ENCODE peak calls at places on chromosome 17, in six cellular contexts. One of them, this sample, is unnamed.

GRCh38 chr17:61581611-61582349 is 9.2 kb downstream of the NACA2 start:
- DNase-seq in GM12865: no peak
- DNase-seq in stomach: no peak
- DNase-seq in CD8-positive, alpha-beta T cell: no peak
- DNase-seq in fibroblast of mammary gland: no peak
- DNase-seq in A549: no peak
- DNase-seq in this sample: no peak

GRCh38 chr17:49990921-49991320 is 4.1 kb downstream of the DLX3 start:
- DNase-seq in GM12865: no peak
- DNase-seq in stomach: no peak
- DNase-seq in CD8-positive, alpha-beta T cell: no peak
- DNase-seq in fibroblast of mammary gland: no peak
- DNase-seq in A549: no peak
- DNase-seq in this sample: no peak

GRCh38 chr17:49823614-49824013 is 24.3 kb downstream of the TAC4 start:
- DNase-seq in GM12865: no peak
- DNase-seq in stomach: no peak
- DNase-seq in CD8-positive, alpha-beta T cell: no peak
- DNase-seq in fibroblast of mammary gland: peak; percentile 49
- DNase-seq in A549: no peak
- DNase-seq in this sample: peak; percentile 44

GRCh38 chr17:38441429-38442061 is 13.3 kb downstream of the ARHGAP23 start:
- DNase-seq in GM12865: no peak
- DNase-seq in stomach: no peak
- DNase-seq in CD8-positive, alpha-beta T cell: no peak
- DNase-seq in fibroblast of mammary gland: no peak
- DNase-seq in A549: no peak
- DNase-seq in this sample: no peak

GRCh38 chr17:45235071-45236001 is 13.7 kb downstream of the FMNL1 start:
- DNase-seq in GM12865: peak; percentile 87
- DNase-seq in stomach: peak; percentile 83
- DNase-seq in CD8-positive, alpha-beta T cell: peak; percentile 87
- DNase-seq in fibroblast of mammary gland: peak; percentile 82
- DNase-seq in A549: peak; percentile 93
- DNase-seq in this sample: peak; percentile 88

GRCh38 chr17:63173450-63173849 is 207.4 kb downstream of the TANC2 start:
- DNase-seq in GM12865: no peak
- DNase-seq in stomach: no peak
- DNase-seq in CD8-positive, alpha-beta T cell: no peak
- DNase-seq in fibroblast of mammary gland: no peak
- DNase-seq in A549: no peak
- DNase-seq in this sample: no peak

GRCh38 chr17:8087942-8088230 is 370 bp upstream of the ALOX12B start:
- DNase-seq in GM12865: no peak
- DNase-seq in stomach: no peak
- DNase-seq in CD8-positive, alpha-beta T cell: no peak
- DNase-seq in fibroblast of mammary gland: no peak
- DNase-seq in A549: no peak
- DNase-seq in this sample: no peak

GRCh38 chr17:20156196-20157077 is 147.3 kb downstream of the SPECC1 start:
- DNase-seq in GM12865: peak; percentile 55
- DNase-seq in stomach: peak; percentile 49
- DNase-seq in CD8-positive, alpha-beta T cell: peak; percentile 30
- DNase-seq in fibroblast of mammary gland: peak; percentile 7
- DNase-seq in A549: peak; percentile 62
- DNase-seq in this sample: peak; percentile 50

GRCh38 chr17:32741381-32741780 is 135.5 kb downstream of the MYO1D start:
- DNase-seq in GM12865: no peak
- DNase-seq in stomach: no peak
- DNase-seq in CD8-positive, alpha-beta T cell: no peak
- DNase-seq in fibroblast of mammary gland: peak; percentile 60
- DNase-seq in A549: no peak
- DNase-seq in this sample: no peak

GRCh38 chr17:2723505-2723996 is 12.0 kb upstream of the CLUH start:
- DNase-seq in GM12865: no peak
- DNase-seq in stomach: no peak
- DNase-seq in CD8-positive, alpha-beta T cell: no peak
- DNase-seq in fibroblast of mammary gland: no peak
- DNase-seq in A549: no peak
- DNase-seq in this sample: no peak

GRCh38 chr17:80169784-80170500 is at the start of gene CARD14:
- DNase-seq in GM12865: no peak
- DNase-seq in stomach: peak; percentile 57
- DNase-seq in CD8-positive, alpha-beta T cell: no peak
- DNase-seq in fibroblast of mammary gland: no peak
- DNase-seq in A549: no peak
- DNase-seq in this sample: no peak

GRCh38 chr17:58200024-58200633 is 7.6 kb downstream of the EPX start:
- DNase-seq in GM12865: peak; percentile 67
- DNase-seq in stomach: peak; percentile 46
- DNase-seq in CD8-positive, alpha-beta T cell: peak; percentile 56
- DNase-seq in fibroblast of mammary gland: peak; percentile 53
- DNase-seq in A549: peak; percentile 89
- DNase-seq in this sample: peak; percentile 44

GRCh38 chr17:65485388-65486299 is 75.8 kb downstream of the AXIN2 start:
- DNase-seq in GM12865: no peak
- DNase-seq in stomach: no peak
- DNase-seq in CD8-positive, alpha-beta T cell: no peak
- DNase-seq in fibroblast of mammary gland: peak; percentile 18
- DNase-seq in A549: no peak
- DNase-seq in this sample: no peak

GRCh38 chr17:65071861-65072260 is 15.3 kb upstream of the GNA13 start:
- DNase-seq in GM12865: no peak
- DNase-seq in stomach: no peak
- DNase-seq in CD8-positive, alpha-beta T cell: no peak
- DNase-seq in fibroblast of mammary gland: peak; percentile 74
- DNase-seq in A549: peak; percentile 51
- DNase-seq in this sample: no peak

GRCh38 chr17:40447148-40447644 is 3.9 kb downstream of the IGFBP4 start:
- DNase-seq in GM12865: no peak
- DNase-seq in stomach: no peak
- DNase-seq in CD8-positive, alpha-beta T cell: no peak
- DNase-seq in fibroblast of mammary gland: peak; percentile 50
- DNase-seq in A549: no peak
- DNase-seq in this sample: peak; percentile 16
- H3K4me3 ChIP-seq in GM12865: no peak overlapping the region
- H3K4me3 ChIP-seq in stomach: peak overlapping the region; percentile 32
- H3K4me3 ChIP-seq in CD8-positive, alpha-beta T cell: no peak overlapping the region
- H3K4me3 ChIP-seq in fibroblast of mammary gland: peak overlapping the region; percentile 30
- H3K4me3 ChIP-seq in A549: peak overlapping the region; percentile 78
- H3K4me3 ChIP-seq in this sample: peak overlapping the region; percentile 75

DNA sequence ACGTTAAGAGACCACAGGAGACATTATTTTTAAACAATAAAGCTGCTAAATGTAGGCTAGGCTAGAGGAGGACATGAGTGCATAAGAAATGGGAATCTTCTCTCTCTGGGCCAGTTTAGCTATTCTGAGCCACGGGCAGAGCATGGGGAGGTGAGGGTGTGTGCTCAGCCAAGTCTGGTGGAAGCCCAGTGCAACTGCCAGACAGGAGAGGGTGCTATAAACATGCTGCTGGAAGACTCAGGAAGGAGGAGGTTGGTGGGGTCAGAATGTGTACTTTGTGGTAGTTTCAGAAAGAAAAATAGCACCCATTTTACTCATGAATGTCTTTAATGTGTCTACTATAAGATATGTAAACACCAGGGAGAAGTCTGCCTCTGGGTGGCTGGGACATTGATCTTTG is 5.9 kb upstream of the SDK2 start:
- DNase-seq in GM12865: no peak
- DNase-seq in stomach: no peak
- DNase-seq in CD8-positive, alpha-beta T cell: no peak
- DNase-seq in fibroblast of mammary gland: peak; percentile 43
- DNase-seq in A549: no peak
- DNase-seq in this sample: peak; percentile 42
- TF ChIP-seq CTCF in GM12865: no peak
- TF ChIP-seq CTCF in stomach: no peak
- TF ChIP-seq CTCF in CD8-positive, alpha-beta T cell: no peak
- TF ChIP-seq CTCF in fibroblast of mammary gland: peak; percentile 53
- TF ChIP-seq CTCF in A549: peak; percentile 68
- TF ChIP-seq CTCF in this sample: peak; percentile 51

GRCh38 chr17:76867578-76868175 is 527 bp upstream of the MGAT5B start:
- DNase-seq in GM12865: no peak
- DNase-seq in stomach: no peak
- DNase-seq in CD8-positive, alpha-beta T cell: no peak
- DNase-seq in fibroblast of mammary gland: peak; percentile 26
- DNase-seq in A549: no peak
- DNase-seq in this sample: peak; percentile 75

GRCh38 chr17:76866774-76867577 is 1.2 kb upstream of the MGAT5B start:
- DNase-seq in GM12865: no peak
- DNase-seq in stomach: no peak
- DNase-seq in CD8-positive, alpha-beta T cell: no peak
- DNase-seq in fibroblast of mammary gland: peak; percentile 44
- DNase-seq in A549: no peak
- DNase-seq in this sample: peak; percentile 56

GRCh38 chr17:76869209-76869877 is 1.1 kb downstream of the MGAT5B start:
- DNase-seq in GM12865: no peak
- DNase-seq in stomach: no peak
- DNase-seq in CD8-positive, alpha-beta T cell: no peak
- DNase-seq in fibroblast of mammary gland: no peak
- DNase-seq in A549: no peak
- DNase-seq in this sample: no peak

GRCh38 chr17:76868669-76869208 is 535 bp downstream of the MGAT5B start:
- DNase-seq in GM12865: no peak
- DNase-seq in stomach: no peak
- DNase-seq in CD8-positive, alpha-beta T cell: peak; percentile 15
- DNase-seq in fibroblast of mammary gland: no peak
- DNase-seq in A549: peak; percentile 48
- DNase-seq in this sample: no peak

GRCh38 chr17:76868176-76868668 is at the start of gene MGAT5B:
- DNase-seq in GM12865: peak; percentile 84
- DNase-seq in stomach: peak; percentile 85
- DNase-seq in CD8-positive, alpha-beta T cell: peak; percentile 83
- DNase-seq in fibroblast of mammary gland: peak; percentile 68
- DNase-seq in A549: peak; percentile 96
- DNase-seq in this sample: peak; percentile 77
- H3K4me3 ChIP-seq in GM12865: no peak within 1 kb of the TSS
- H3K4me3 ChIP-seq in stomach: peak within 1 kb of the TSS; percentile 37
- H3K4me3 ChIP-seq in CD8-positive, alpha-beta T cell: peak within 1 kb of the TSS; percentile 39
- H3K4me3 ChIP-seq in fibroblast of mammary gland: no peak within 1 kb of the TSS
- H3K4me3 ChIP-seq in A549: peak within 1 kb of the TSS; percentile 70
- H3K4me3 ChIP-seq in this sample: peak within 1 kb of the TSS; percentile 8

DNA sequence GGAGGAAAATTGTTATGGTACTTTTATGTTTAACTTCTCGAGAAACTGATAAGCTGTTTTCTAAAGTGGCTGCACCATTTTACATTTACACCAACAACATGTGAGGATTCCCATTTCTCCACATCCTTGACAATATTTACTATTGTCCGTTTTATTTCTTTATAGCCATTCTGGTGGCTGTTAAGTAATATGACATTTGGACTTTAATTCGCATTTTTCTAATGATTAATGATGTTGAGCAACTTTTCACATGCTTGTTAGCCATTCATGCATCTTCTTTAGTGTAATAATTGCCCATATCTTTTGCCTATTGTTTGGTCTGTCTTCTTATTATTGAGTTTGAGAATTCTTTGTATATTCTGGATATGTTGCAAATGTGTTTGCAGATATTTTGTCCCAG is 114.2 kb downstream of the DNAH9 start:
- DNase-seq in GM12865: no peak
- DNase-seq in stomach: no peak
- DNase-seq in CD8-positive, alpha-beta T cell: no peak
- DNase-seq in fibroblast of mammary gland: no peak
- DNase-seq in A549: no peak
- DNase-seq in this sample: no peak
- TF ChIP-seq CTCF in GM12865: no peak
- TF ChIP-seq CTCF in stomach: no peak
- TF ChIP-seq CTCF in CD8-positive, alpha-beta T cell: no peak
- TF ChIP-seq CTCF in fibroblast of mammary gland: no peak
- TF ChIP-seq CTCF in A549: no peak
- TF ChIP-seq CTCF in this sample: no peak